ENCODE peak calls at places on chromosomes 16 and 17, in nine cellular contexts. One of them, this sample, is unnamed. For H3K4me1, the result is how much of the 10 kb centered on the place peaks cover.

GRCh38 chr16:27383511-27384243 is 18.3 kb upstream of the IL21R start:
- DNase-seq in thoracic aorta: no peak
- DNase-seq in HCT116: no peak
- DNase-seq in fibroblast of lung: no peak
- DNase-seq in H1: no peak
- DNase-seq in naive thymus-derived CD4-positive, alpha-beta T cell: no peak
- DNase-seq in kidney: no peak
- DNase-seq in tibial artery: peak
- DNase-seq in left ventricle myocardium inferior: peak
- DNase-seq in this sample: no peak

GRCh38 chr17:79630821-79631639 is 20.2 kb upstream of the RBFOX3 start:
- DNase-seq in thoracic aorta: no peak
- DNase-seq in HCT116: no peak
- DNase-seq in fibroblast of lung: no peak
- DNase-seq in H1: peak
- DNase-seq in naive thymus-derived CD4-positive, alpha-beta T cell: no peak
- DNase-seq in kidney: no peak
- DNase-seq in tibial artery: peak
- DNase-seq in left ventricle myocardium inferior: peak
- DNase-seq in this sample: no peak

GRCh38 chr16:80314042-80314441 is 226.8 kb upstream of the DYNLRB2 start:
- DNase-seq in thoracic aorta: no peak
- DNase-seq in HCT116: no peak
- DNase-seq in fibroblast of lung: no peak
- DNase-seq in H1: no peak
- DNase-seq in naive thymus-derived CD4-positive, alpha-beta T cell: no peak
- DNase-seq in kidney: no peak
- DNase-seq in tibial artery: no peak
- DNase-seq in left ventricle myocardium inferior: no peak
- DNase-seq in this sample: no peak

GRCh38 chr16:596736-597060 is 6.8 kb downstream of the RAB40C start:
- DNase-seq in thoracic aorta: no peak
- DNase-seq in HCT116: no peak
- DNase-seq in fibroblast of lung: no peak
- DNase-seq in H1: no peak
- DNase-seq in naive thymus-derived CD4-positive, alpha-beta T cell: no peak
- DNase-seq in kidney: no peak
- DNase-seq in tibial artery: no peak
- DNase-seq in left ventricle myocardium inferior: no peak
- DNase-seq in this sample: no peak

GRCh38 chr17:51597340-51597739 is 337.0 kb downstream of the UTP18 start:
- DNase-seq in thoracic aorta: no peak
- DNase-seq in HCT116: no peak
- DNase-seq in fibroblast of lung: no peak
- DNase-seq in H1: no peak
- DNase-seq in naive thymus-derived CD4-positive, alpha-beta T cell: no peak
- DNase-seq in kidney: no peak
- DNase-seq in tibial artery: no peak
- DNase-seq in left ventricle myocardium inferior: no peak
- DNase-seq in this sample: no peak

GRCh38 chr17:44774271-44775135 is 15.7 kb downstream of the ADAM11 start:
- DNase-seq in thoracic aorta: peak
- DNase-seq in HCT116: peak
- DNase-seq in fibroblast of lung: peak
- DNase-seq in H1: peak
- DNase-seq in naive thymus-derived CD4-positive, alpha-beta T cell: peak
- DNase-seq in kidney: peak
- DNase-seq in tibial artery: peak
- DNase-seq in left ventricle myocardium inferior: peak
- DNase-seq in this sample: peak

GRCh38 chr17:12727076-12727750 is 61.5 kb downstream of the MYOCD start:
- DNase-seq in thoracic aorta: no peak
- DNase-seq in HCT116: no peak
- DNase-seq in fibroblast of lung: peak
- DNase-seq in H1: no peak
- DNase-seq in naive thymus-derived CD4-positive, alpha-beta T cell: no peak
- DNase-seq in kidney: no peak
- DNase-seq in tibial artery: no peak
- DNase-seq in left ventricle myocardium inferior: no peak
- DNase-seq in this sample: no peak

GRCh38 chr17:13474073-13474800 is 127.5 kb downstream of the HS3ST3A1 start:
- DNase-seq in thoracic aorta: no peak
- DNase-seq in HCT116: no peak
- DNase-seq in fibroblast of lung: no peak
- DNase-seq in H1: no peak
- DNase-seq in naive thymus-derived CD4-positive, alpha-beta T cell: no peak
- DNase-seq in kidney: no peak
- DNase-seq in tibial artery: no peak
- DNase-seq in left ventricle myocardium inferior: no peak
- DNase-seq in this sample: no peak

GRCh38 chr16:52498640-52499039 is 48.3 kb downstream of the TOX3 start:
- DNase-seq in thoracic aorta: no peak
- DNase-seq in HCT116: no peak
- DNase-seq in fibroblast of lung: no peak
- DNase-seq in H1: no peak
- DNase-seq in naive thymus-derived CD4-positive, alpha-beta T cell: no peak
- DNase-seq in kidney: no peak
- DNase-seq in tibial artery: no peak
- DNase-seq in left ventricle myocardium inferior: no peak
- DNase-seq in this sample: no peak

GRCh38 chr17:9241774-9242496 is 220.6 kb downstream of the NTN1 start:
- DNase-seq in thoracic aorta: no peak
- DNase-seq in HCT116: no peak
- DNase-seq in fibroblast of lung: no peak
- DNase-seq in H1: no peak
- DNase-seq in naive thymus-derived CD4-positive, alpha-beta T cell: no peak
- DNase-seq in kidney: no peak
- DNase-seq in tibial artery: no peak
- DNase-seq in left ventricle myocardium inferior: peak
- DNase-seq in this sample: peak

GRCh38 chr17:9239821-9240658 is 218.7 kb downstream of the NTN1 start:
- DNase-seq in thoracic aorta: peak
- DNase-seq in HCT116: peak
- DNase-seq in fibroblast of lung: peak
- DNase-seq in H1: peak
- DNase-seq in naive thymus-derived CD4-positive, alpha-beta T cell: peak
- DNase-seq in kidney: peak
- DNase-seq in tibial artery: peak
- DNase-seq in left ventricle myocardium inferior: peak
- DNase-seq in this sample: peak

GRCh38 chr17:9241371-9241712 is 220.0 kb downstream of the NTN1 start:
- DNase-seq in thoracic aorta: no peak
- DNase-seq in HCT116: no peak
- DNase-seq in fibroblast of lung: peak
- DNase-seq in H1: no peak
- DNase-seq in naive thymus-derived CD4-positive, alpha-beta T cell: no peak
- DNase-seq in kidney: peak
- DNase-seq in tibial artery: peak
- DNase-seq in left ventricle myocardium inferior: peak
- DNase-seq in this sample: no peak

GRCh38 chr17:9239260-9239820 is 218.0 kb downstream of the NTN1 start:
- DNase-seq in thoracic aorta: no peak
- DNase-seq in HCT116: no peak
- DNase-seq in fibroblast of lung: no peak
- DNase-seq in H1: no peak
- DNase-seq in naive thymus-derived CD4-positive, alpha-beta T cell: no peak
- DNase-seq in kidney: peak
- DNase-seq in tibial artery: no peak
- DNase-seq in left ventricle myocardium inferior: no peak
- DNase-seq in this sample: no peak

DNA sequence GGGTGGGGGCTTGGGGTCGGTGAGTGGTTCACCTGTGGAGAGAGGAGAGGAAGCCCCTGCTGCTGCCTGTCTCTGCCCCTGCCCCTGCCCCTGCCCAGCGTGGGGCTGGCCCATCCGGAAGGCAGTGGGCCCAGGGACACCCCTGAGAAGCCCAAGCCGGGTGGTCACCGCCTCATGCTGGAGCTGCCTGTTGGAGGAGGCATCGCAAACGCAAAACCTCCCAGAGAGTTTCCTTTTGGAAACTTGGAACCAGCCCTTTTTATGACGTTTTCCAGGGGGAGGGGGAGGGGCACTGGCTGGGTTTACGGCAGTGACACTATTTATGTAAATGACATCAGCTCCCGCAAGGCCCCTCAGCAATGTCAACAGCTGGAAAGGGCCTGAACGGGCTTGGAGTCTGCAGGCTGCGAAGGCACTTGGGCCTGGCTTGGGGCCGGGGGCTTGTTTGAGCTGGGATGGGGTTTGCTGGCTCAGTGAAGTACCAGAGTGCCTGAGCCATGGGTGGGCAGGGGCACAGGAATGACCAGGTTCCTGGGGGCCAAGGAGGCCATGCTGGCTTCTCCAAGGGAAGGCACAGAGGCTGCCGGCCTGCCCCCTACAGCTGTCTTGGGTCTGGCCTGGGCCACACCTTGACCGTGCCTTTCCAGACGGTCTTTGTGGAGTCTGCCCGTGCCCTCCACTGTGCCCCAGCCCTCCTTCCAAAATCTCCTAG is 219.5 kb downstream of the NTN1 start:
- DNase-seq in thoracic aorta: peak
- DNase-seq in HCT116: no peak
- DNase-seq in fibroblast of lung: peak
- DNase-seq in H1: no peak
- DNase-seq in naive thymus-derived CD4-positive, alpha-beta T cell: no peak
- DNase-seq in kidney: peak
- DNase-seq in tibial artery: peak
- DNase-seq in left ventricle myocardium inferior: peak
- DNase-seq in this sample: peak
- H3K4me1 ChIP-seq in thoracic aorta: half or more
- H3K4me1 ChIP-seq in HCT116: under half
- H3K4me1 ChIP-seq in fibroblast of lung: under half
- H3K4me1 ChIP-seq in H1: under half
- H3K4me1 ChIP-seq in naive thymus-derived CD4-positive, alpha-beta T cell: under half
- H3K4me1 ChIP-seq in kidney: under half
- H3K4me1 ChIP-seq in tibial artery: half or more
- H3K4me1 ChIP-seq in left ventricle myocardium inferior: half or more
- H3K4me1 ChIP-seq in this sample: under half

GRCh38 chr17:72816406-72816805 is 276.1 kb downstream of the SLC39A11 start:
- DNase-seq in thoracic aorta: no peak
- DNase-seq in HCT116: no peak
- DNase-seq in fibroblast of lung: no peak
- DNase-seq in H1: no peak
- DNase-seq in naive thymus-derived CD4-positive, alpha-beta T cell: no peak
- DNase-seq in kidney: no peak
- DNase-seq in tibial artery: no peak
- DNase-seq in left ventricle myocardium inferior: no peak
- DNase-seq in this sample: no peak
- H3K27ac ChIP-seq in thoracic aorta: no peak
- H3K27ac ChIP-seq in HCT116: no peak
- H3K27ac ChIP-seq in fibroblast of lung: no peak
- H3K27ac ChIP-seq in H1: no peak
- H3K27ac ChIP-seq in naive thymus-derived CD4-positive, alpha-beta T cell: no peak
- H3K27ac ChIP-seq in kidney: no peak
- H3K27ac ChIP-seq in tibial artery: no peak
- H3K27ac ChIP-seq in left ventricle myocardium inferior: no peak
- H3K27ac ChIP-seq in this sample: no peak

GRCh38 chr17:48545539-48545938 is 630 bp upstream of the HOXB2 start:
- DNase-seq in thoracic aorta: no peak
- DNase-seq in HCT116: no peak
- DNase-seq in fibroblast of lung: no peak
- DNase-seq in H1: no peak
- DNase-seq in naive thymus-derived CD4-positive, alpha-beta T cell: no peak
- DNase-seq in kidney: no peak
- DNase-seq in tibial artery: no peak
- DNase-seq in left ventricle myocardium inferior: no peak
- DNase-seq in this sample: no peak
- H3K4me1 ChIP-seq in thoracic aorta: half or more
- H3K4me1 ChIP-seq in HCT116: under half
- H3K4me1 ChIP-seq in fibroblast of lung: under half
- H3K4me1 ChIP-seq in H1: under half
- H3K4me1 ChIP-seq in naive thymus-derived CD4-positive, alpha-beta T cell: under half
- H3K4me1 ChIP-seq in kidney: under half
- H3K4me1 ChIP-seq in tibial artery: under half
- H3K4me1 ChIP-seq in left ventricle myocardium inferior: under half
- H3K4me1 ChIP-seq in this sample: under half

DNA sequence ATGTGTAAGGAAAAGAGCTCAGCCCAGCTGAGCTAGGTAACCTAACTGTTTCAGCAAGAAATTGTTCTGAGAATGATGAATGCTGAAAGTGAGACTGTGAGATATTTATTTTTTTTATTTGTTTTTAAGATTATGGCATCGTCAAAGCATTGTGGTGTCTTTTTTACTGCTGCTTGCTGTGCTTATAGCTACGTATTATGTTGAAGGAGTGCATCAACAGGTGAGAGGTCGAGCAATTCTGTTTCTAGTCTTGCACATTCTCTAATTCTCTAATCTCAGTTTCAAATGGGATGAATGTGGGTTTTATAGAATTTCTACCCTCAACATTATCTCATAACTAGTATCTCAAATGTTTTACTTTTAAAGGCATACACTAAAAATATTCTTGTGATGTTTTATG is 29.9 kb downstream of the VMP1 start:
- DNase-seq in thoracic aorta: no peak
- DNase-seq in HCT116: no peak
- DNase-seq in fibroblast of lung: no peak
- DNase-seq in H1: no peak
- DNase-seq in naive thymus-derived CD4-positive, alpha-beta T cell: no peak
- DNase-seq in kidney: no peak
- DNase-seq in tibial artery: no peak
- DNase-seq in left ventricle myocardium inferior: no peak
- DNase-seq in this sample: no peak
- H3K27ac ChIP-seq in thoracic aorta: no peak
- H3K27ac ChIP-seq in HCT116: no peak
- H3K27ac ChIP-seq in fibroblast of lung: no peak
- H3K27ac ChIP-seq in H1: no peak
- H3K27ac ChIP-seq in naive thymus-derived CD4-positive, alpha-beta T cell: no peak
- H3K27ac ChIP-seq in kidney: no peak
- H3K27ac ChIP-seq in tibial artery: no peak
- H3K27ac ChIP-seq in left ventricle myocardium inferior: peak
- H3K27ac ChIP-seq in this sample: no peak

DNA sequence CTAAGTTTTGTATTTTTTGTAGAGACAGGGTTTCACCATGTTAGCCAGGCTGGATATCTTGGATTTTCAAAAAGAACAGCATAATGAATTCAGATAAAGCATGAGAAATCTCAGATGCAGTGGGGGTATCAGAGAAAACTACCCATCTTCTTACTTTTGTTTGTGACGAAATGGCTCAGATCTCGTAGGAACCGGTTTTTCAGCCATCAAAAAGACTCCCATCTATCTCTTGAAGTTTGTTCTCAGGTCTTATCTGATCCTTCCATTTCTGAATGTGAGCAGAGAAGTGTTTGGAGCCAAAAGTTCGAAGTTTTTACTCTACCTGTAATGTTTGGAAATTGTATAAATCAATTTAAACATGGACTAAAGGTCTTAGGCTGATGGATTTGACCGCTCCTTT is 57.2 kb downstream of the LDHD start:
- DNase-seq in thoracic aorta: no peak
- DNase-seq in HCT116: no peak
- DNase-seq in fibroblast of lung: no peak
- DNase-seq in H1: no peak
- DNase-seq in naive thymus-derived CD4-positive, alpha-beta T cell: no peak
- DNase-seq in kidney: no peak
- DNase-seq in tibial artery: no peak
- DNase-seq in left ventricle myocardium inferior: no peak
- DNase-seq in this sample: no peak
- H3K4me1 ChIP-seq in thoracic aorta: under half
- H3K4me1 ChIP-seq in HCT116: under half
- H3K4me1 ChIP-seq in fibroblast of lung: under half
- H3K4me1 ChIP-seq in H1: under half
- H3K4me1 ChIP-seq in naive thymus-derived CD4-positive, alpha-beta T cell: under half
- H3K4me1 ChIP-seq in kidney: under half
- H3K4me1 ChIP-seq in tibial artery: under half
- H3K4me1 ChIP-seq in left ventricle myocardium inferior: half or more
- H3K4me1 ChIP-seq in this sample: under half